ENCODE peak calls at places on chromosomes 6 and 20, in nine cellular contexts. One of them, this sample, is unnamed. For H3K4me1, the result is how much of the 10 kb centered on the place peaks cover.

GRCh38 chr6:6803180-6803978 is 214.9 kb downstream of the LY86 start:
- DNase-seq in neural progenitor cell: no peak
- DNase-seq in GM23338: no peak
- DNase-seq in fibroblast of lung: no peak
- DNase-seq in A549: no peak
- DNase-seq in HCT116: peak
- DNase-seq in GM23248: no peak
- DNase-seq in SK-N-SH: no peak
- DNase-seq in trophoblast cell: peak
- DNase-seq in this sample: peak

GRCh38 chr20:51272392-51272791 is 249.5 kb upstream of the KCNG1 start:
- DNase-seq in neural progenitor cell: no peak
- DNase-seq in GM23248: peak
- DNase-seq in A549: no peak
- DNase-seq in HCT116: no peak
- DNase-seq in GM23338: no peak
- DNase-seq in SK-N-SH: no peak
- DNase-seq in trophoblast cell: no peak
- DNase-seq in fibroblast of lung: peak
- DNase-seq in this sample: no peak

GRCh38 chr6:63804381-63804956 is 168.9 kb downstream of the PHF3 start:
- DNase-seq in fibroblast of lung: peak
- DNase-seq in neural progenitor cell: no peak
- DNase-seq in A549: no peak
- DNase-seq in SK-N-SH: peak
- DNase-seq in GM23248: peak
- DNase-seq in HCT116: no peak
- DNase-seq in trophoblast cell: no peak
- DNase-seq in GM23338: no peak
- DNase-seq in this sample: no peak

GRCh38 chr6:111444794-111445193 is 38.2 kb downstream of the REV3L start:
- DNase-seq in neural progenitor cell: no peak
- DNase-seq in trophoblast cell: no peak
- DNase-seq in GM23248: no peak
- DNase-seq in GM23338: no peak
- DNase-seq in SK-N-SH: no peak
- DNase-seq in fibroblast of lung: no peak
- DNase-seq in HCT116: no peak
- DNase-seq in A549: no peak
- DNase-seq in this sample: no peak

GRCh38 chr20:1661542-1662299 is 4.1 kb upstream of the SIRPG start:
- DNase-seq in HCT116: no peak
- DNase-seq in fibroblast of lung: no peak
- DNase-seq in A549: no peak
- DNase-seq in SK-N-SH: no peak
- DNase-seq in GM23338: no peak
- DNase-seq in neural progenitor cell: no peak
- DNase-seq in GM23248: no peak
- DNase-seq in trophoblast cell: no peak
- DNase-seq in this sample: no peak

GRCh38 chr6:145372671-145373123 is 362.6 kb downstream of the EPM2A start:
- DNase-seq in A549: no peak
- DNase-seq in neural progenitor cell: no peak
- DNase-seq in fibroblast of lung: peak
- DNase-seq in GM23248: peak
- DNase-seq in trophoblast cell: no peak
- DNase-seq in SK-N-SH: no peak
- DNase-seq in GM23338: no peak
- DNase-seq in HCT116: no peak
- DNase-seq in this sample: no peak

GRCh38 chr6:133591330-133591729 is 297.6 kb upstream of the TCF21 start:
- DNase-seq in neural progenitor cell: no peak
- DNase-seq in fibroblast of lung: no peak
- DNase-seq in trophoblast cell: no peak
- DNase-seq in SK-N-SH: no peak
- DNase-seq in A549: no peak
- DNase-seq in GM23248: peak
- DNase-seq in GM23338: no peak
- DNase-seq in HCT116: no peak
- DNase-seq in this sample: no peak

GRCh38 chr6:168525926-168526630 is 85.1 kb downstream of the SMOC2 start:
- DNase-seq in GM23248: no peak
- DNase-seq in neural progenitor cell: no peak
- DNase-seq in GM23338: no peak
- DNase-seq in A549: no peak
- DNase-seq in HCT116: no peak
- DNase-seq in fibroblast of lung: no peak
- DNase-seq in SK-N-SH: no peak
- DNase-seq in trophoblast cell: peak
- DNase-seq in this sample: no peak

GRCh38 chr6:26234421-26235239 is 130.4 kb upstream of the BTN3A2 start:
- DNase-seq in SK-N-SH: peak
- DNase-seq in neural progenitor cell: peak
- DNase-seq in GM23338: peak
- DNase-seq in fibroblast of lung: peak
- DNase-seq in HCT116: no peak
- DNase-seq in trophoblast cell: peak
- DNase-seq in A549: peak
- DNase-seq in GM23248: peak
- DNase-seq in this sample: peak

GRCh38 chr20:9927224-9927623 is 88.3 kb upstream of the PAK5 start:
- DNase-seq in GM23248: peak
- DNase-seq in fibroblast of lung: no peak
- DNase-seq in A549: no peak
- DNase-seq in HCT116: no peak
- DNase-seq in trophoblast cell: no peak
- DNase-seq in SK-N-SH: no peak
- DNase-seq in neural progenitor cell: no peak
- DNase-seq in GM23338: no peak
- DNase-seq in this sample: no peak

GRCh38 chr20:43681468-43681942 is 14.6 kb downstream of the MYBL2 start:
- DNase-seq in A549: no peak
- DNase-seq in SK-N-SH: no peak
- DNase-seq in GM23248: peak
- DNase-seq in HCT116: no peak
- DNase-seq in fibroblast of lung: no peak
- DNase-seq in neural progenitor cell: peak
- DNase-seq in trophoblast cell: no peak
- DNase-seq in GM23338: peak
- DNase-seq in this sample: no peak

GRCh38 chr20:45432294-45432693 is 16.4 kb downstream of the PIGT start:
- DNase-seq in GM23338: no peak
- DNase-seq in GM23248: no peak
- DNase-seq in neural progenitor cell: no peak
- DNase-seq in A549: no peak
- DNase-seq in fibroblast of lung: no peak
- DNase-seq in SK-N-SH: no peak
- DNase-seq in trophoblast cell: no peak
- DNase-seq in HCT116: no peak
- DNase-seq in this sample: no peak

GRCh38 chr20:52965380-52965779 is 6.8 kb upstream of the TSHZ2 start:
- DNase-seq in fibroblast of lung: no peak
- DNase-seq in HCT116: no peak
- DNase-seq in neural progenitor cell: no peak
- DNase-seq in trophoblast cell: no peak
- DNase-seq in A549: no peak
- DNase-seq in GM23248: no peak
- DNase-seq in GM23338: no peak
- DNase-seq in SK-N-SH: no peak
- DNase-seq in this sample: no peak

GRCh38 chr6:47628448-47629272 is 69.7 kb upstream of the ADGRF4 start:
- DNase-seq in GM23338: no peak
- DNase-seq in A549: no peak
- DNase-seq in HCT116: no peak
- DNase-seq in GM23248: no peak
- DNase-seq in trophoblast cell: no peak
- DNase-seq in neural progenitor cell: no peak
- DNase-seq in fibroblast of lung: no peak
- DNase-seq in SK-N-SH: no peak
- DNase-seq in this sample: no peak

GRCh38 chr20:59495894-59496510 is 108.3 kb upstream of the PHACTR3 start:
- DNase-seq in neural progenitor cell: peak
- DNase-seq in A549: peak
- DNase-seq in HCT116: peak
- DNase-seq in SK-N-SH: peak
- DNase-seq in GM23338: peak
- DNase-seq in trophoblast cell: peak
- DNase-seq in GM23248: peak
- DNase-seq in fibroblast of lung: peak
- DNase-seq in this sample: peak

GRCh38 chr6:101539510-101540245 is 146.2 kb downstream of the GRIK2 start:
- DNase-seq in GM23248: peak
- DNase-seq in HCT116: no peak
- DNase-seq in fibroblast of lung: peak
- DNase-seq in trophoblast cell: peak
- DNase-seq in GM23338: no peak
- DNase-seq in SK-N-SH: no peak
- DNase-seq in A549: no peak
- DNase-seq in neural progenitor cell: no peak
- DNase-seq in this sample: no peak
- H3K4me3 ChIP-seq in GM23248: peak
- H3K4me3 ChIP-seq in HCT116: no peak
- H3K4me3 ChIP-seq in fibroblast of lung: no peak
- H3K4me3 ChIP-seq in trophoblast cell: no peak
- H3K4me3 ChIP-seq in GM23338: no peak
- H3K4me3 ChIP-seq in SK-N-SH: no peak
- H3K4me3 ChIP-seq in A549: no peak
- H3K4me3 ChIP-seq in neural progenitor cell: no peak
- H3K4me3 ChIP-seq in this sample: no peak

GRCh38 chr6:27679308-27679967 is 206.5 kb upstream of the ZNF184 start:
- DNase-seq in HCT116: no peak
- DNase-seq in A549: no peak
- DNase-seq in GM23248: no peak
- DNase-seq in SK-N-SH: no peak
- DNase-seq in neural progenitor cell: peak
- DNase-seq in GM23338: peak
- DNase-seq in trophoblast cell: peak
- DNase-seq in fibroblast of lung: no peak
- DNase-seq in this sample: no peak
- H3K4me2 ChIP-seq in HCT116: no peak
- H3K4me2 ChIP-seq in A549: no peak
- H3K4me2 ChIP-seq in GM23248: no peak
- H3K4me2 ChIP-seq in SK-N-SH: no peak
- H3K4me2 ChIP-seq in neural progenitor cell: peak
- H3K4me2 ChIP-seq in GM23338: peak
- H3K4me2 ChIP-seq in trophoblast cell: peak
- H3K4me2 ChIP-seq in fibroblast of lung: no peak
- H3K4me2 ChIP-seq in this sample: no peak

GRCh38 chr6:167120557-167121030 is 2.3 kb upstream of the CCR6 start:
- DNase-seq in fibroblast of lung: no peak
- DNase-seq in neural progenitor cell: no peak
- DNase-seq in HCT116: no peak
- DNase-seq in GM23338: no peak
- DNase-seq in SK-N-SH: no peak
- DNase-seq in GM23248: no peak
- DNase-seq in trophoblast cell: peak
- DNase-seq in A549: no peak
- DNase-seq in this sample: no peak

GRCh38 chr6:167122041-167122826 is 662 bp upstream of the CCR6 start:
- DNase-seq in GM23338: no peak
- DNase-seq in trophoblast cell: no peak
- DNase-seq in GM23248: no peak
- DNase-seq in fibroblast of lung: no peak
- DNase-seq in neural progenitor cell: no peak
- DNase-seq in SK-N-SH: no peak
- DNase-seq in A549: no peak
- DNase-seq in HCT116: no peak
- DNase-seq in this sample: no peak

GRCh38 chr6:167119680-167120556 is 3.0 kb upstream of the CCR6 start:
- DNase-seq in GM23248: no peak
- DNase-seq in HCT116: no peak
- DNase-seq in fibroblast of lung: no peak
- DNase-seq in neural progenitor cell: no peak
- DNase-seq in GM23338: no peak
- DNase-seq in trophoblast cell: no peak
- DNase-seq in SK-N-SH: no peak
- DNase-seq in A549: no peak
- DNase-seq in this sample: no peak

GRCh38 chr6:167122827-167123657 is at the start of gene CCR6:
- DNase-seq in SK-N-SH: no peak
- DNase-seq in GM23248: no peak
- DNase-seq in neural progenitor cell: no peak
- DNase-seq in trophoblast cell: no peak
- DNase-seq in GM23338: no peak
- DNase-seq in fibroblast of lung: no peak
- DNase-seq in HCT116: no peak
- DNase-seq in A549: no peak
- DNase-seq in this sample: no peak

DNA sequence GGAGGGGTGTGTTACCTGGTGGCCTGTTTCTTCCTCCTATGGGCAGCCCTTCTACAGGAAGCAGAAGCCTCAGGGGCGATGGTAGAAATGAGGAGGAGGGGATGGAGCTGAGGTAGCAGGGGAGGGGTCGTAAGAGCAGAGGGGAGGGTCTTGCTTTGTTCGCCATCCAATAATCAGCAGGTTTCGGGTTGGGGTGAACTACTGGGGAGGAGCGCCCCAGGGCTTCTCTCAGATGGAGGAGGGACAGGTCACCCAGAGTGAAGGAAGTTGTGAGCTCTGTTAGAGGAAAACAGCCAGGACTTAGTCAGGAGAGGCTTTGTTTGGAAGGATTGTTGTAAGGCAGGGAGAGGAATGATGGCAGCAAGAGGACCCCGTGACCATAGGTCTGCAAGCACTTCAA is 1.4 kb upstream of the CCR6 start:
- DNase-seq in fibroblast of lung: no peak
- DNase-seq in SK-N-SH: no peak
- DNase-seq in neural progenitor cell: no peak
- DNase-seq in trophoblast cell: no peak
- DNase-seq in HCT116: no peak
- DNase-seq in GM23248: no peak
- DNase-seq in A549: no peak
- DNase-seq in GM23338: no peak
- DNase-seq in this sample: no peak
- H3K4me1 ChIP-seq in fibroblast of lung: under half
- H3K4me1 ChIP-seq in SK-N-SH: under half
- H3K4me1 ChIP-seq in neural progenitor cell: under half
- H3K4me1 ChIP-seq in trophoblast cell: under half
- H3K4me1 ChIP-seq in HCT116: under half
- H3K4me1 ChIP-seq in GM23248: under half
- H3K4me1 ChIP-seq in A549: under half
- H3K4me1 ChIP-seq in GM23338: under half
- H3K4me1 ChIP-seq in this sample: under half

DNA sequence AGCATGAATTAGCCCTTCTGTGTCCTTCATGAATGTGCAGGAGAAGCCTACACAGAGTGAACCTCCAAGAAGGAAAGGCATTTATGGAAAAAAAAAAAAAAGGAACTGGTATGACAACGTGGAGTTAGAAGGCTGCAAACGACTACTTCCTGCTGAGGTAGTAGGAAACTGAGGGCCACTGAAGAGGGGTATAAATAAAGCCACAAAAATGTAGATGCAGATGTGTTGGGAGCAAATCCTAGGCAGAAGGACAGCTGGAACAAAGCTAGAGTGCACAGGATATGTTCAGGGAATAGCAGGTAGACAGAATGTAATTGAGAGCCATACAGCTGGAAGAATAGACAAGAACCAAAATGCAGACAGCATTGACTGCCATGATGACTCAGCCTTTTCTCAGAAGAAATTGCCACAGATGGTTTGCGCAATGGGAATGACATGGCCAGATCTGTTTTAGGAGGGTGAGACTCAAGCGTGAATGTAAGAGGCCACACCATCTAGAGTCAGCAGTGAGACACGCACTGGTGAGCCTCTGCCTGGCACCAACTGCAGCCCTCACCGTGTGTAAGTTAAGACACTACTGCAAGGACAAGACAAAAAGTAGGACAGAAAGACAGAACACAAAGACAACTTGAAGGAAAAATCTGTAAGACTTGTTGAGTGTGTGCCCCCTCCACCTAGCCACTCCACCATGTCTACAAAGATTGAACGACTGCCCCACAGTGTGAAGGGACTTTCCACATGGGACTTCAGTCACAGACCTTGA is 79.8 kb downstream of the KIF13A start:
- DNase-seq in trophoblast cell: peak
- DNase-seq in neural progenitor cell: no peak
- DNase-seq in SK-N-SH: no peak
- DNase-seq in HCT116: peak
- DNase-seq in fibroblast of lung: peak
- DNase-seq in GM23248: peak
- DNase-seq in GM23338: no peak
- DNase-seq in A549: peak
- DNase-seq in this sample: peak
- H3K4me3 ChIP-seq in trophoblast cell: no peak
- H3K4me3 ChIP-seq in neural progenitor cell: no peak
- H3K4me3 ChIP-seq in SK-N-SH: no peak
- H3K4me3 ChIP-seq in HCT116: no peak
- H3K4me3 ChIP-seq in fibroblast of lung: no peak
- H3K4me3 ChIP-seq in GM23248: peak
- H3K4me3 ChIP-seq in GM23338: no peak
- H3K4me3 ChIP-seq in A549: no peak
- H3K4me3 ChIP-seq in this sample: no peak